ENCODE peak calls at places on chromosome 4, in four cellular contexts. G is IMR-90; N is NCI-H2171; Q is stimulated activated CD4-positive, alpha-beta T cell treated with anti-CD3 and anti-CD28 coated beads, Interleukin-2, amount 100 ng/mL, for 48 hours. C is an unnamed sample.

GRCh38 chr4:129239088-129239487 is 143.1 kb downstream of the C4orf33 start:
- DNase-seq in Q (no peak), N (no peak), G (no peak), C (no peak)

GRCh38 chr4:3375688-3376087 is 66.1 kb upstream of the HGFAC start:
- DNase-seq in N (no peak), Q (no peak), G (peak; percentile 89), C (no peak)

GRCh38 chr4:131441004-131441688 is 1707.9 kb upstream of the PCDH10 start:
- DNase-seq in G (no peak), N (no peak), Q (no peak), C (no peak)

GRCh38 chr4:127995776-127996175 is 30.6 kb downstream of the ABHD18 start:
- DNase-seq in G (peak; percentile 35), N (no peak), Q (no peak), C (no peak)

GRCh38 chr4:6692806-6693205 is 872 bp upstream of the S100P start:
- DNase-seq in Q (no peak), G (peak; percentile 42), N (no peak), C (no peak)

GRCh38 chr4:45349859-45350258 is 623.5 kb upstream of the GNPDA2 start:
- DNase-seq in Q (no peak), N (no peak), G (no peak), C (no peak)

GRCh38 chr4:124710911-124711310 is 1.6 kb downstream of the ANKRD50 start:
- DNase-seq in G (no peak), Q (no peak), N (no peak), C (no peak)

GRCh38 chr4:189131131-189131530 is 809.5 kb upstream of the FRG1 start:
- DNase-seq in Q (no peak), N (no peak), G (no peak), C (no peak)

GRCh38 chr4:109967798-109968520 is 55.3 kb downstream of the EGF start:
- DNase-seq in Q (no peak), G (peak; percentile 67), N (no peak), C (no peak)

GRCh38 chr4:56637154-56637553 is 43.9 kb downstream of the HOPX start:
- DNase-seq in Q (no peak), G (no peak), N (no peak), C (no peak)

GRCh38 chr4:8707045-8707781 is 114.6 kb downstream of the CPZ start:
- DNase-seq in Q (no peak), N (no peak), G (no peak), C (peak; percentile 20)

GRCh38 chr4:26856906-26857277 is 3.7 kb upstream of the STIM2 start:
- DNase-seq in G (no peak), N (no peak), Q (no peak), C (no peak)

GRCh38 chr4:185144601-185145240 is 1.7 kb downstream of the SLC25A4 start:
- DNase-seq in G (no peak), Q (no peak), N (no peak), C (no peak)

GRCh38 chr4:10704050-10704810 is 19.7 kb upstream of the CLNK start:
- DNase-seq in G (peak; percentile 32), N (peak; percentile 70), Q (no peak), C (no peak)

GRCh38 chr4:7394184-7394575 is 40.5 kb downstream of the PSAPL1 start:
- DNase-seq in N (no peak), G (no peak), Q (no peak), C (no peak)

GRCh38 chr4:127165971-127166370 is 466.8 kb upstream of the INTU start:
- DNase-seq in N (no peak), G (peak; percentile 53), Q (no peak), C (no peak)

GRCh38 chr4:97923096-97923495 is 220.2 kb downstream of the STPG2 start:
- DNase-seq in G (no peak), N (no peak), Q (no peak), C (no peak)

GRCh38 chr4:139732991-139733555 is 67.5 kb downstream of the MGST2 start:
- DNase-seq in Q (no peak), N (no peak), G (no peak), C (no peak)

GRCh38 chr4:173257732-173258717 is 76.1 kb downstream of the HMGB2 start:
- DNase-seq in N (peak; percentile 16), G (peak; percentile 74), Q (peak; percentile 27), C (peak; percentile 63)

GRCh38 chr4:55396305-55397023 is 707 bp downstream of the TMEM165 start:
- DNase-seq in Q (no peak), N (no peak), G (peak; percentile 38), C (no peak)

GRCh38 chr4:120540625-120541024 is 381.9 kb downstream of the PRDM5 start:
- DNase-seq in N (no peak), G (no peak), Q (no peak), C (no peak)

GRCh38 chr4:89586864-89587263 is 250.1 kb downstream of the SNCA start:
- DNase-seq in G (peak; percentile 20), Q (no peak), N (no peak), C (no peak)

GRCh38 chr4:47718691-47719090 is 119.2 kb downstream of the CORIN start:
- DNase-seq in G (no peak), Q (no peak), N (no peak), C (no peak)

GRCh38 chr4:26048378-26048882 is 134.4 kb downstream of the SMIM20 start:
- DNase-seq in G (peak; percentile 92), Q (no peak), N (no peak), C (no peak)